ENCODE peak calls at places on chromosomes 5 and 9, in four cellular contexts. One of them, this sample, is unnamed.

GRCh38 chr9:89993678-89994630 is 389.1 kb downstream of the GADD45G start:
- DNase-seq in H1: no peak
- DNase-seq in GM12878: no peak
- DNase-seq in HepG2: peak; percentile 85
- DNase-seq in this sample: no peak

GRCh38 chr5:170642776-170643436 is 139.1 kb downstream of the KCNIP1 start:
- DNase-seq in H1: no peak
- DNase-seq in GM12878: no peak
- DNase-seq in HepG2: no peak
- DNase-seq in this sample: no peak

GRCh38 chr5:145479271-145479670 is 355.9 kb downstream of the PRELID2 start:
- DNase-seq in H1: no peak
- DNase-seq in GM12878: no peak
- DNase-seq in HepG2: no peak
- DNase-seq in this sample: no peak

GRCh38 chr9:120662513-120662912 is 51.8 kb downstream of the MEGF9 start:
- DNase-seq in H1: no peak
- DNase-seq in GM12878: no peak
- DNase-seq in HepG2: no peak
- DNase-seq in this sample: no peak

GRCh38 chr5:131488463-131488862 is 146.6 kb downstream of the RAPGEF6 start:
- DNase-seq in H1: no peak
- DNase-seq in GM12878: peak; percentile 82
- DNase-seq in HepG2: no peak
- DNase-seq in this sample: no peak

GRCh38 chr5:157106668-157107461 is 2.0 kb downstream of the HAVCR2 start:
- DNase-seq in H1: no peak
- DNase-seq in GM12878: peak; percentile 15
- DNase-seq in HepG2: no peak
- DNase-seq in this sample: no peak

GRCh38 chr9:86353591-86354047 is 591 bp downstream of the TUT7 start:
- DNase-seq in H1: peak; percentile 1
- DNase-seq in GM12878: no peak
- DNase-seq in HepG2: peak; percentile 10
- DNase-seq in this sample: no peak

GRCh38 chr5:125377151-125377550 is 630.7 kb upstream of the ZNF608 start:
- DNase-seq in H1: no peak
- DNase-seq in GM12878: no peak
- DNase-seq in HepG2: no peak
- DNase-seq in this sample: no peak

GRCh38 chr9:70954126-70954525 is 167.3 kb downstream of the TRPM3 start:
- DNase-seq in H1: no peak
- DNase-seq in GM12878: no peak
- DNase-seq in HepG2: no peak
- DNase-seq in this sample: peak; percentile 46

GRCh38 chr9:17011870-17012269 is 123.0 kb upstream of the CNTLN start:
- DNase-seq in H1: no peak
- DNase-seq in GM12878: no peak
- DNase-seq in HepG2: no peak
- DNase-seq in this sample: no peak

GRCh38 chr9:86843182-86843581 is 104.1 kb downstream of the GAS1 start:
- DNase-seq in H1: no peak
- DNase-seq in GM12878: no peak
- DNase-seq in HepG2: no peak
- DNase-seq in this sample: no peak

GRCh38 chr5:346229-346935 is 24.9 kb downstream of the AHRR start:
- DNase-seq in H1: no peak
- DNase-seq in GM12878: no peak
- DNase-seq in HepG2: no peak
- DNase-seq in this sample: no peak

GRCh38 chr9:82231411-82231810 is 242.8 kb downstream of the SPATA31D1 start:
- DNase-seq in H1: no peak
- DNase-seq in GM12878: no peak
- DNase-seq in HepG2: no peak
- DNase-seq in this sample: no peak

GRCh38 chr9:90098456-90098855 is 493.6 kb downstream of the GADD45G start:
- DNase-seq in H1: no peak
- DNase-seq in GM12878: no peak
- DNase-seq in HepG2: no peak
- DNase-seq in this sample: no peak

GRCh38 chr9:32399110-32399815 is 14.8 kb downstream of the ACO1 start:
- DNase-seq in H1: no peak
- DNase-seq in GM12878: no peak
- DNase-seq in HepG2: no peak
- DNase-seq in this sample: no peak

GRCh38 chr9:19965336-19965735 is 176.5 kb upstream of the SLC24A2 start:
- DNase-seq in H1: no peak
- DNase-seq in GM12878: no peak
- DNase-seq in HepG2: no peak
- DNase-seq in this sample: no peak

GRCh38 chr5:69415584-69415958 is 655 bp downstream of the MARVELD2 start:
- DNase-seq in H1: no peak
- DNase-seq in GM12878: no peak
- DNase-seq in HepG2: peak; percentile 5
- DNase-seq in this sample: no peak

GRCh38 chr5:88675159-88675757 is 207.7 kb downstream of the MEF2C start:
- DNase-seq in H1: no peak
- DNase-seq in GM12878: no peak
- DNase-seq in HepG2: no peak
- DNase-seq in this sample: no peak

GRCh38 chr9:91855196-91855595 is 94.8 kb downstream of the ROR2 start:
- DNase-seq in H1: no peak
- DNase-seq in GM12878: no peak
- DNase-seq in HepG2: no peak
- DNase-seq in this sample: no peak

GRCh38 chr5:80885698-80886000 is 74.5 kb upstream of the RASGRF2 start:
- DNase-seq in H1: no peak
- DNase-seq in GM12878: no peak
- DNase-seq in HepG2: peak; percentile 74
- DNase-seq in this sample: no peak

GRCh38 chr5:129074903-129075302 is 19.6 kb upstream of the ISOC1 start:
- DNase-seq in H1: no peak
- DNase-seq in GM12878: no peak
- DNase-seq in HepG2: no peak
- DNase-seq in this sample: no peak

GRCh38 chr5:15601274-15601673 is 101.3 kb downstream of the FBXL7 start:
- DNase-seq in H1: peak; percentile 7
- DNase-seq in GM12878: no peak
- DNase-seq in HepG2: no peak
- DNase-seq in this sample: no peak

GRCh38 chr9:18520395-18520794 is 46.4 kb downstream of the ADAMTSL1 start:
- DNase-seq in H1: no peak
- DNase-seq in GM12878: no peak
- DNase-seq in HepG2: no peak
- DNase-seq in this sample: no peak

GRCh38 chr9:36214571-36214970 is 23.9 kb downstream of the CLTA start:
- DNase-seq in H1: no peak
- DNase-seq in GM12878: no peak
- DNase-seq in HepG2: no peak
- DNase-seq in this sample: no peak

GRCh38 chr5:158910782-158911692 is 188.7 kb downstream of the EBF1 start:
- DNase-seq in H1: no peak
- DNase-seq in GM12878: no peak
- DNase-seq in HepG2: no peak
- DNase-seq in this sample: no peak

GRCh38 chr5:171226864-171227263 is 82.2 kb upstream of the TLX3 start:
- DNase-seq in H1: no peak
- DNase-seq in GM12878: no peak
- DNase-seq in HepG2: no peak
- DNase-seq in this sample: no peak

GRCh38 chr5:150999704-151000452 is 20.5 kb upstream of the GPX3 start:
- DNase-seq in H1: no peak
- DNase-seq in GM12878: no peak
- DNase-seq in HepG2: no peak
- DNase-seq in this sample: no peak

GRCh38 chr9:87525546-87526303 is 28.1 kb downstream of the DAPK1 start:
- DNase-seq in H1: no peak
- DNase-seq in GM12878: no peak
- DNase-seq in HepG2: no peak
- DNase-seq in this sample: no peak

GRCh38 chr9:136098844-136099243 is 3.8 kb upstream of the NACC2 start:
- DNase-seq in H1: no peak
- DNase-seq in GM12878: no peak
- DNase-seq in HepG2: no peak
- DNase-seq in this sample: no peak

GRCh38 chr5:58262226-58262625 is 197.7 kb downstream of the PLK2 start:
- DNase-seq in H1: no peak
- DNase-seq in GM12878: no peak
- DNase-seq in HepG2: no peak
- DNase-seq in this sample: no peak

GRCh38 chr5:167442922-167443321 is 848.5 kb upstream of the WWC1 start:
- DNase-seq in H1: no peak
- DNase-seq in GM12878: no peak
- DNase-seq in HepG2: no peak
- DNase-seq in this sample: no peak

GRCh38 chr9:72906810-72907209 is 46.0 kb downstream of the ALDH1A1 start:
- DNase-seq in H1: no peak
- DNase-seq in GM12878: no peak
- DNase-seq in HepG2: no peak
- DNase-seq in this sample: no peak

DNA sequence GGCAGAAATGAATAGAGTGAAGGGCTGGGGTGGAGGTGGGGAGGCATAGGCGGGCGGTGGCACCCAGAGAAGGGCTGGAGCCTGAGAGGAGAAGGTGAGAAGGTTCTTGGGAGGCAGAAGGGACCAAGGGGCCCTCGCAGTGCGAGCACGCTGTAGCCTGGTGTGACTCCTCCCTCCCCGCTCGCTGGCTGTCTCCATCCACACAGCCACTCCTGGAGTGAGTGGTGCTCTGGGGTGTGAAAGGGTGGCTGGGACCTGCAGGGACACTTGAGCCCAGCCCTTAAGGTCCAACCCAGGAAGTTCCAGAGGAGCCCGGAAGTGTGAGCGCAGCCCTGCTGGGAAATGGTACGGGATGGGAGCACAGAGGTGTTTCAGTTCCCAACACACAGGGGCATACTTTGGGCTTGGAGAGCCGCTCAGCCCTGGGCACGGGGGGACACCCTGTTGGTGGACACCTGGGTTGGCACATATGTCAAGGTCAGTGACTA is 9.3 kb upstream of the SCGB3A1 start:
- DNase-seq in H1: no peak
- DNase-seq in GM12878: no peak
- DNase-seq in HepG2: no peak
- DNase-seq in this sample: no peak
- TF ChIP-seq SUZ12 in H1: no peak
- TF ChIP-seq SUZ12 in GM12878: no peak
- TF ChIP-seq SUZ12 in HepG2: no peak
- TF ChIP-seq SUZ12 in this sample: no peak

DNA sequence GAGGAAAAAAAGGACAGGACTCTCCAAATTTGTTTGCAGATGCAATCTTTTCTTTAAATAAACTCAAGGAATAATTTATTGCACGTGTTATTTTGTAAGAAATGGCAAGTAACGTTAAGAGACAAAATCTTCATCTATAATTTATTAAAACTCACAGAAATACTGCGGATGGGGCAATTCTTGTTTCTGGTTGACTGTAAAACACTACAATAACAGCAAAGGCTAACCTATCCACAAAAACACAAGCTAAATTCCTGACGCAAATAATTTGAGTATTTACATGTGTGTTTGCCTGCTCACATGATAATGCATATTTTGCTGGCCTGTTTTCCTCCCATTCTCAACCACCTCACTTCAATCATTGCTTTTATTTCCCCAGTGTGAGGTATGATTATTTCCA is 619.4 kb downstream of the PDE4D start:
- DNase-seq in H1: no peak
- DNase-seq in GM12878: no peak
- DNase-seq in HepG2: no peak
- DNase-seq in this sample: no peak
- H3K4me3 ChIP-seq in H1: no peak overlapping the region
- H3K4me3 ChIP-seq in GM12878: no peak overlapping the region
- H3K4me3 ChIP-seq in HepG2: no peak overlapping the region
- H3K4me3 ChIP-seq in this sample: no peak overlapping the region

GRCh38 chr5:3104446-3105047 is 353.1 kb upstream of the IRX2 start:
- DNase-seq in H1: no peak
- DNase-seq in GM12878: no peak
- DNase-seq in HepG2: no peak
- DNase-seq in this sample: no peak

GRCh38 chr5:3107118-3107517 is 355.6 kb upstream of the IRX2 start:
- DNase-seq in H1: no peak
- DNase-seq in GM12878: no peak
- DNase-seq in HepG2: no peak
- DNase-seq in this sample: no peak

GRCh38 chr5:3105581-3105980 is 354.1 kb upstream of the IRX2 start:
- DNase-seq in H1: no peak
- DNase-seq in GM12878: no peak
- DNase-seq in HepG2: no peak
- DNase-seq in this sample: no peak

GRCh38 chr5:3103241-3103855 is 351.9 kb upstream of the IRX2 start:
- DNase-seq in H1: no peak
- DNase-seq in GM12878: no peak
- DNase-seq in HepG2: no peak
- DNase-seq in this sample: no peak

DNA sequence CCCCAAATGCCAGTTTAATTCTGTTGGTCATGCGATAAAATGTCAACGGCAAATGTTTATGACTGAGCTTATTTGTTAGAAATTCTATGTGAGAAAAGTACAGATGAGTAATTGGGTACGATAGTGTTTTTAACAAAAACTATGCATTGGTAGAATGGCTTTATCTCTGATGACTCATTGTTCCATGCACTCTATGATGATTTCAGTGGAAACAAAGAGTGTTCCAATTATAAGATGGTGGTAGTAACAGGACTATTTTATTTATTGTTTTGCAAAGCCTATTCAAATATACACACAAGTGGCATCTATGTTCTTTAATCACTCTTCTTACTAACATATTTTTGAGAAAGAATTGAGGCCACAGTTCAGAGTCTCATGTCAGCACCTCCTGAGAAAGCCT is 353.7 kb upstream of the IRX2 start:
- DNase-seq in H1: no peak
- DNase-seq in GM12878: no peak
- DNase-seq in HepG2: no peak
- DNase-seq in this sample: no peak
- H3K9me3 ChIP-seq in H1: no peaks in the 10 kb centered on the region
- H3K9me3 ChIP-seq in GM12878: no peaks in the 10 kb centered on the region
- H3K9me3 ChIP-seq in HepG2: no peaks in the 10 kb centered on the region
- H3K9me3 ChIP-seq in this sample: no peaks in the 10 kb centered on the region

DNA sequence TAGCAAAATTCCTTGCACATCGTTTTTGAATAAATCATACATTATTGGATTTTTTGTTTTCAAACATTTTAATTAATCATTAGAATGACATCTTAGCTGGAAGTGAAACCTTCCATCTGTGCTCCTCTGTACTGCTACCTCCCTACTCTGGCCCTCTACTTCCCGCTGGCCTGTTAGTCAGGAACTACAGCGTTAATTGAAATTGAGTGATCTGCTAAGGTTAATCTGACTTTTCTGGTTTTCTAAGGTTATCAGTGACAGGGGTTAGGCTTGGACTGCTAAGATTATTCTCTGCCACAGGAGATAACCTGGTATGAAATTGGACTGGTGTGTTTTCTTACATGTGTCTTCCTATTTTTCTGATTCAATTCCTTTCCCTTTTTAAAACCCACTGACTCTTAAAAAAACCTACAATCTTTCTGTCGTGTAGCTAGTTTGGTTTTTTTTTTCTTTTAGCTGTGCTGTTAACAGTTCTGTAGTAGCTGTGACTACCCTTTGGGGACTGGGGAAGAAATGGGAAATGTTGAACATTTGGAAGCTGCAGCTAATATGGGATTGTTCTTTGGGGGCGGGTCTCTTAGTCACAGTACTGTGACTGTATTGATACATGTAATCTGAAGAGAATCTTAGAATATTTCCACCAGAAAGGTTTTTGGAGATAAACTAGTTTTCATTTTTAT is 4.6 kb downstream of the KIF2A start:
- DNase-seq in H1: no peak
- DNase-seq in GM12878: no peak
- DNase-seq in HepG2: no peak
- DNase-seq in this sample: no peak
- TF ChIP-seq SUZ12 in H1: no peak
- TF ChIP-seq SUZ12 in GM12878: no peak
- TF ChIP-seq SUZ12 in HepG2: no peak
- TF ChIP-seq SUZ12 in this sample: no peak

This sample was measured in NT2/D1.